ENCODE peak calls at places on chromosomes 5 and 9, in five cellular contexts. V, Y, G, I and T are unnamed samples.
A peak's percentile ranks its signal among the peaks of the same experiment; 100 is the strongest.

GRCh38 chr9:98887918-98888510 is 55.7 kb upstream of the COL15A1 start:
- DNase-seq in V (no peak), Y (peak; percentile 33), I (no peak), G (no peak), T (no peak)

GRCh38 chr5:79193643-79194042 is 42.3 kb upstream of the JMY start:
- DNase-seq in V (no peak), G (no peak), I (peak; percentile 19), Y (peak; percentile 18), T (no peak)

GRCh38 chr5:176171171-176171760 is 67.0 kb upstream of the SIMC1 start:
- DNase-seq in G (no peak), I (no peak), V (no peak), Y (no peak), T (no peak)

GRCh38 chr9:93588641-93589609 is 12.5 kb downstream of the PHF2 start:
- DNase-seq in G (no peak), V (no peak), I (no peak), Y (no peak), T (no peak)

GRCh38 chr5:149320791-149321330 is 24.4 kb upstream of the GRPEL2 start:
- DNase-seq in I (peak; percentile 77), V (no peak), G (no peak), Y (peak; percentile 97), T (no peak)

GRCh38 chr9:81375461-81376100 is 313.8 kb downstream of the TLE1 start:
- DNase-seq in V (no peak), G (no peak), Y (peak; percentile 58), I (no peak), T (no peak)

GRCh38 chr5:53008751-53009150 is 19.6 kb downstream of the ITGA2 start:
- DNase-seq in Y (no peak), G (no peak), I (no peak), V (peak; percentile 52), T (peak; percentile 19)

GRCh38 chr9:98791147-98792095 is 4.9 kb downstream of the ANKS6 start:
- DNase-seq in I (peak; percentile 80), Y (peak; percentile 96), V (peak; percentile 58), G (peak; percentile 41), T (no peak)

GRCh38 chr9:125889524-125890473 is 142.6 kb downstream of the PBX3 start:
- DNase-seq in I (no peak), V (peak; percentile 16), Y (peak; percentile 78), G (no peak), T (no peak)

GRCh38 chr5:111187079-111187478 is 37.1 kb upstream of the CAMK4 start:
- DNase-seq in G (no peak), Y (no peak), I (no peak), V (no peak), T (no peak)

GRCh38 chr9:129775443-129775842 is 22.6 kb upstream of the PTGES start:
- DNase-seq in Y (no peak), I (no peak), V (no peak), G (no peak), T (no peak)

GRCh38 chr5:96924016-96924443 is 11.8 kb upstream of the LNPEP start:
- DNase-seq in Y (no peak), G (no peak), V (peak; percentile 45), I (no peak), T (no peak)
- H3K4me3 ChIP-seq in Y (no peak overlapping the region), G (no peak overlapping the region), V (no peak overlapping the region), I (no peak overlapping the region), T (no peak overlapping the region)

DNA sequence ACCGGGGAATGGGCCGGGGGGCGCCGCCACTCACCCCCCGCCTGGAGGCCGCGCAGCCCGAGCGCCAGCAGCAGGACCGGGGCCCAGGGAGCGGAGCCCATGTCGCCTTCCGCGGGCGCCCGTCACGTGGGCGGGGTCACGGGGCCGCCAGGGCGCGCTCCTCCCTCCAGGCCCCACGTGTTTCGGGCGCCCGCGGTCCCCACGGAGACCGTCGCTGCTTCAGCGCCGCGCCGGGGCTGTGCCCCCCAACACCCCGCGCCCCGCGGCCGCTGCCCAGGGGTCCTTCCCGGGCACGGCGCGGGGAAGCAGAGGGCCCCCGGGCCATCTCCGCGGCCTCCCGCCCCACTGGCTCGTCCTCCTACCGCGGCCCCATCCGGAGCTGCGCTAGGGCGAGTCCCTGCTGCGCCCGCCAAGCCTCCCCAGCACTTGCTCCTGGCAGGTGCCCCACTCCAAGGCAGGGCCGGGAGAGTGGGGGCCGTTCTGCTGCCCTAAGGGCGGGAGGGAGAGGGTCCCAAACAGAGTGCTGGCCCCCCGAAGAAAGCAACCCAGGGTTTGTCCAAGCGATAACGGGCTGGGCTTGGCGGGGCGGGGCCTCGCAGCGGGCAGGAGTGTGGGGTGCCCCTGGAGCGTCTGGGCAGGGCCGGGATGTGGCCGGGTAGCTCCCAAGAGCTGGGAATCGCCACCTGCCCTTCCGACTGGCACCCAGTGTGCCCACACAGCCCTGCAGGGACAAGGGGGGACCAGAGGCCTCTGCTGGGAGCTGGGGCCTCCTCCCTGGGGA is at the start of gene DPP7:
- DNase-seq in I (peak; percentile 56), V (peak; percentile 82), Y (peak; percentile 42), G (peak; percentile 73), T (no peak)
- TF ChIP-seq CTCF in I (no peak), V (no peak), Y (no peak), G (no peak), T (no peak)

DNA sequence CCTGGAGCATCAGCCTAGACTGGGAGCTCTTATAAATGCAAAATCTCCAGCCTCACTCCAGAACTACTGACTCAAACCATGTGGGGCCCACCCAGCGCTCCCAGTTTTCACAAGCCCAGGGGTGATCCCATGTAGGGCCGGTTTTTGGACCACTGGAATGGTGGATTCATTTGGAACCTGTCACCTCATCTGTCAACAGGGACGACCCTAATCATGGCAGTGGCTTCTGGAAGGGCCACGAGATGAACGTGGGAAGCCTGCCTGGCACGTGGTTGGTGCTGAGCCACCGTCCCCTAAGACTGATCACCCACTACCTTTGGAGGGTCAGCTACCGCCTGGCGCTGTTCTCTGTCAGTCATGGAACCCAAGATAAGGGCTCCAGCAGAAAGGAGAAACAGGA is 16.9 kb upstream of the PHF19 start:
- DNase-seq in V (no peak), G (no peak), I (no peak), Y (no peak), T (no peak)
- H3K4me3 ChIP-seq in V (no peak overlapping the region), G (no peak overlapping the region), I (no peak overlapping the region), Y (no peak overlapping the region), T (no peak overlapping the region)

DNA sequence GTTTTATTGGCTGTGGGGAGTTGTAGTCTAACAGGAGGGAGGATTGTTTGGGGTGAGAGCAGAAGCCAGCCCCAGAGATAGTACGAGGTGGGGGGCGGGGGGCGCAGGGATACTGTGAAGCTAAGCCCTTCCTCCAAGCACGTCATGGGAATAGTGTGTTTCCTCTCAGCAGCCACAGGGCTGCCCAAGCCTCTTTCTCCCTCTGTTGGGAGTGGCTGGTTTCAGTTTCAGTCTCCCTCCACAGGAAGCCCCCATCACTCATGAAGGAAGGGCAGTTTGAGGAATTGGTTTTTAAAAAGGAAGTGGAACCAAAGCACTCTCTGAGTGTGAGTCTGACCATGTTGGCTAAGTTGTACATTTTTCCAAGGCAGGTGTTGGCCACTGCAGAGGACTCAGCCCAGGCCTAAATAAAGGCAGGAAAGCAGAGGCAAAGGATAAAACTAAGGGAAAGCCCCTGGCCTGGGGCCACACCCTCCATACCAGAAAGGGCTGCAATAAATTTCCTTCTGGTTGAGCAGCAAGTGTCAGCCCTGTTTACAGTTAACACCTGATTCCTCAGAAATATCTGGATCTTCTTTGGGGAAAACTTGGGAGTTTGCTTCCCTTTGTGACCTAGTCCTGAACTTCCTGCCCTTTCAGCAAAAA is 3.2 kb downstream of the RAB24 start:
- DNase-seq in G (peak; percentile 85), V (peak; percentile 84), I (peak; percentile 59), Y (peak; percentile 72), T (no peak)
- TF ChIP-seq CTCF in G (peak; percentile 58), V (no peak), I (no peak), Y (peak; percentile 41), T (no peak)

GRCh38 chr9:107486674-107487520 is 2.7 kb downstream of the KLF4 start:
- DNase-seq in V (no peak), I (no peak), G (no peak), Y (no peak), T (no peak)
- H3K4me3 ChIP-seq in V (no peak overlapping the region), I (peak overlapping the region; percentile 90), G (no peak overlapping the region), Y (peak overlapping the region; percentile 85), T (no peak overlapping the region)

GRCh38 chr5:117266237-117266725 is 691.7 kb upstream of the SEMA6A start:
- DNase-seq in V (no peak), G (no peak), Y (peak; percentile 45), I (no peak), T (no peak)
- TF ChIP-seq CTCF in V (no peak), G (no peak), Y (no peak), I (no peak), T (no peak)

DNA sequence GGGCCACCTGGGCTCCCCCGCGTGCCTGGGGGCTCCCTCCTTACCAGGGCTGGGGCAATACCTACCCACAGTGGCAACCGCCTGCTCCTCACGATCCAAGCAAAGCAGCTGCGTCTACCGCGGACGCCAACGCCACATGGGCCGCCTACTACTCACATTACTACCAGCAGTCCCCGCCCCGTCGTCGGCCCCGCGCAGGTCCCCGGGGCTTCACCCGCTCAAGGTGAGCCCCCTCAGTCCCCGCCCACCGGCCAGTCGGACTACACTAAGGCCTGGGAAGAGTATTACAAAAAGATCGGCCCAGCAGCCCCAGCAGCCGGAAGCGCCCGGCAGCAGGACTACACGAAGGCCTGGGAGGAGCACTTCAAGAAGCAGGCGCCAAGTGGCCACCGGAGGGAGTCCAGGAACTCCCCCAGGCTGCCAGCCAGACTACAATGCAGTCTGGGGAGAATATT is 106.0 kb upstream of the MTAP start:
- DNase-seq in V (peak; percentile 6), G (no peak), I (no peak), Y (no peak), T (no peak)
- H3K4me3 ChIP-seq in V (no peak overlapping the region), G (no peak overlapping the region), I (no peak overlapping the region), Y (no peak overlapping the region), T (no peak overlapping the region)